ENCODE peak calls at places on chromosomes 12 and 14, in six cellular contexts. U is sigmoid colon; Y is fibroblast of villous mesenchyme; X is cardiac fibroblast; L is uterus; B is effector memory CD4-positive, alpha-beta T cell. A is an unnamed sample.

GRCh38 chr12:119949145-119949544 is 39.9 kb upstream of the BICDL1 start:
- DNase-seq in X (no peak), U (no peak), Y (no peak), L (no peak), B (no peak), A (no peak)

GRCh38 chr12:95836185-95836609 is 22.6 kb upstream of the SNRPF start:
- DNase-seq in L (no peak), B (no peak), U (no peak), Y (no peak), X (peak), A (peak)

GRCh38 chr14:59407246-59407615 is 57.9 kb downstream of the GPR135 start:
- DNase-seq in X (peak), B (no peak), L (no peak), U (no peak), Y (peak), A (peak)

GRCh38 chr12:57889541-57889989 is 43.0 kb upstream of the CTDSP2 start:
- DNase-seq in U (peak), X (peak), L (peak), Y (peak), B (no peak), A (peak)

GRCh38 chr14:57495409-57495808 is 1.8 kb upstream of the CCDC198 start:
- DNase-seq in B (no peak), X (no peak), U (no peak), L (no peak), Y (no peak), A (no peak)

GRCh38 chr14:65414961-65415589 is 2.5 kb downstream of the FUT8 start:
- DNase-seq in Y (peak), L (no peak), B (no peak), X (peak), U (no peak), A (peak)

GRCh38 chr14:39145266-39145966 is 24.7 kb downstream of the TRAPPC6B start:
- DNase-seq in L (no peak), B (no peak), Y (peak), U (no peak), X (no peak), A (no peak)

GRCh38 chr12:48986720-48987291 is 8.7 kb downstream of the WNT1 start:
- DNase-seq in X (no peak), B (no peak), U (no peak), Y (no peak), L (no peak), A (no peak)

GRCh38 chr12:32005496-32006125 is 46.4 kb downstream of the RESF1 start:
- DNase-seq in Y (peak), B (no peak), X (peak), L (no peak), U (no peak), A (no peak)

GRCh38 chr12:94100990-94101901 is 47.1 kb upstream of the PLXNC1 start:
- DNase-seq in L (peak), Y (peak), X (peak), U (peak), B (peak), A (peak)

GRCh38 chr12:27015730-27016076 is 1.5 kb upstream of the TM7SF3 start:
- DNase-seq in Y (peak), L (no peak), U (no peak), X (peak), B (no peak), A (peak)

GRCh38 chr14:30600907-30601578 is 21.1 kb upstream of the SCFD1 start:
- DNase-seq in U (no peak), Y (no peak), L (no peak), X (no peak), B (no peak), A (no peak)

GRCh38 chr14:30597496-30597895 is 24.6 kb upstream of the SCFD1 start:
- DNase-seq in Y (no peak), L (no peak), X (no peak), B (no peak), U (no peak), A (no peak)

GRCh38 chr14:30601579-30601916 is 20.6 kb upstream of the SCFD1 start:
- DNase-seq in Y (no peak), X (no peak), B (no peak), L (no peak), U (no peak), A (no peak)

DNA sequence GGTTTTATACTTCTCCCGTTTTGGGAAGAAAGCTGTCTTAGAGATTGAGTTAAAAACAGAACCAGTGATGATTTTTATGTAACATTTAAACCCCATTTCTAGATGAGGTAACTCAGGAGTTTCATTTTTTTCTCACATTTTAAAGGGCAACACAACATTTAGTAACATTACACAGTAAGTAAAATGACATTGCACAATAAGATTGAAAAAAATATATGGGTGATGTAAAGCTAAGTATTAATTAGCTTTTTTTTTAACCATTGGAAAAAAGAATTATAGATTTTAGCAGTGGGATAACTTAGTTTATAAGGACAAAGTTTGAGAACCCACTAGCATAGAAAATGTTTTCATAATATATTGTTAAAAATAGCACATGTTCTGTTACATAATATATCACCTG is 25.1 kb upstream of the SCFD1 start:
- DNase-seq in U (no peak), Y (no peak), B (no peak), L (no peak), X (no peak), A (no peak)
- H3K4me3 ChIP-seq in U (no peak), Y (no peak), B (no peak), L (no peak), X (no peak), A (no peak)

GRCh38 chr14:54662491-54663116 is 95.7 kb downstream of the SAMD4A start:
- DNase-seq in U (no peak), X (no peak), B (no peak), Y (no peak), L (no peak), A (no peak)
- H3K4me3 ChIP-seq in U (no peak), X (no peak), B (no peak), Y (no peak), L (no peak), A (no peak)

GRCh38 chr12:52945389-52946232 is 3.3 kb upstream of the KRT18 start:
- DNase-seq in U (no peak), Y (peak), X (peak), L (no peak), B (no peak), A (peak)

GRCh38 chr12:52949413-52950331 is 754 bp downstream of the KRT18 start:
- DNase-seq in B (no peak), L (peak), U (no peak), X (peak), Y (peak), A (no peak)

GRCh38 chr12:52946797-52947547 is 1.9 kb upstream of the KRT18 start:
- DNase-seq in Y (no peak), L (no peak), B (no peak), X (no peak), U (no peak), A (no peak)

GRCh38 chr12:52946334-52946733 is 2.6 kb upstream of the KRT18 start:
- DNase-seq in B (no peak), L (no peak), U (no peak), X (no peak), Y (no peak), A (no peak)

GRCh38 chr12:52947738-52948423 is 1.0 kb upstream of the KRT18 start:
- DNase-seq in U (no peak), B (no peak), L (no peak), X (no peak), Y (no peak), A (no peak)
- H3K4me3 ChIP-seq in U (no peak), B (no peak), L (no peak), X (no peak), Y (peak), A (no peak)

DNA sequence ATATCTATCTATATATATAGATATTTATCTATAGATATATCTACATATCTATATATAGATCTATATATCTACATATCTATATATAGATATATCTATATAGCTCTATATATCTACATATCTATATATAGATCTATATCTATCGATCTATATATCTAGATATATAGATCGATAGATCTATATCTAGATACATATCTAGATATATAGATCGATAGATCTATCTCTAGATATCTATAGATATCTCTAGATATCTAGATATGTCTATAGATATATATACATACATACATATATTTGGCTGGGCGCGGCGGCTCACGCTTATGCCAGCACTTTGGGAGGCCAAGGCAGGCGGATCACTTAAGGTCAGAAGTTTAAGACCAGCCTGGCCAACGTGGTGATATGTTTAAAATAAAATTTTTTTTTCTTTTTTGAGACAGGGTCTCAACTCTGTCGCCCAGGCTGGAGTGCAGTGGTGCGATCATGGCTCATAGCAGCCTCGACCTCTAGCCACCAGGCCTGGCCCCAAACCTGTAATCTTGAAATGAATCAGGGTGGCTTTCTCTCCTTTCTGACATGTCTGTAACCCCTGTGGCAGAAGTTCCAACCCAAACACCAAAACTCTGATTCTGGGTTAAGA is 18.1 kb downstream of the ARPC3 start:
- DNase-seq in B (no peak), L (no peak), X (no peak), U (peak), Y (no peak), A (no peak)
- H3K4me3 ChIP-seq in B (peak), L (peak), X (peak), U (peak), Y (peak), A (peak)

DNA sequence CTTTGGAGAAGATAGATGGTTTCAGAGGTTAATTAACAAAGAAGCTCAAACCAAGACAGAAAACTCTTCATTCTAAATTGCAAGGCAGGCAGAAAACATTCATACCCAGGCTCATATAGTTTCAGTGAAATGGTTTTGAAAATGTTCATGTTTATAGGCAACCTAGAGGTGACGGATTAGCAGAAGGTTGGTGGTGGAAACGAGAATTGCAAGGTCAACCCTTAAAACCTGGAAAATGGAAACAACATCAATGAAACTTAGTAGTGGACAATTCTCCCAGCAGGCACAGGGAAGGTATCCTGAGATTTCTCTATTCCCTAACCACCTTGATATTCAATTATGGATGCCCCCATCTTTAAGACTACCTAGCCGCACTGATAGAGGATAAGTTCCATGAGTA is 965 bp downstream of the CD163 start:
- DNase-seq in B (no peak), Y (no peak), U (no peak), L (no peak), X (no peak), A (no peak)
- H3K4me3 ChIP-seq in B (no peak), Y (no peak), U (no peak), L (no peak), X (no peak), A (no peak)

A was measured in adipocyte.